ENCODE peak calls at places on chromosomes 16 and 17, in four cellular contexts. One of them, this sample, is unnamed.

GRCh38 chr17:72903522-72903921 is 189.0 kb downstream of the SLC39A11 start:
- DNase-seq in omental fat pad: no peak
- DNase-seq in uterus: no peak
- DNase-seq in astrocyte of the spinal cord: no peak
- DNase-seq in this sample: no peak

GRCh38 chr17:73952136-73952497 is 251.4 kb upstream of the RPL38 start:
- DNase-seq in omental fat pad: no peak
- DNase-seq in astrocyte of the spinal cord: no peak
- DNase-seq in uterus: no peak
- DNase-seq in this sample: no peak

GRCh38 chr17:61461967-61462733 is 9.9 kb downstream of the TBX4 start:
- DNase-seq in omental fat pad: no peak
- DNase-seq in uterus: no peak
- DNase-seq in astrocyte of the spinal cord: no peak
- DNase-seq in this sample: peak

GRCh38 chr16:67198238-67198734 is 645 bp upstream of the ELMO3 start:
- DNase-seq in uterus: no peak
- DNase-seq in omental fat pad: no peak
- DNase-seq in astrocyte of the spinal cord: peak
- DNase-seq in this sample: no peak

GRCh38 chr16:54048994-54049929 is 237.3 kb downstream of the IRX3 start:
- DNase-seq in astrocyte of the spinal cord: no peak
- DNase-seq in uterus: no peak
- DNase-seq in omental fat pad: no peak
- DNase-seq in this sample: no peak

GRCh38 chr17:54662978-54663876 is 237.4 kb upstream of the TOM1L1 start:
- DNase-seq in omental fat pad: no peak
- DNase-seq in astrocyte of the spinal cord: no peak
- DNase-seq in uterus: no peak
- DNase-seq in this sample: no peak

GRCh38 chr16:68219708-68220378 is 16.1 kb downstream of the ESRP2 start:
- DNase-seq in omental fat pad: no peak
- DNase-seq in uterus: no peak
- DNase-seq in astrocyte of the spinal cord: no peak
- DNase-seq in this sample: no peak

GRCh38 chr16:30116291-30117207 is 3.2 kb upstream of the GDPD3 start:
- DNase-seq in omental fat pad: no peak
- DNase-seq in uterus: no peak
- DNase-seq in astrocyte of the spinal cord: no peak
- DNase-seq in this sample: no peak

GRCh38 chr16:81600275-81600674 is 155.7 kb downstream of the CMIP start:
- DNase-seq in astrocyte of the spinal cord: peak
- DNase-seq in uterus: no peak
- DNase-seq in omental fat pad: no peak
- DNase-seq in this sample: peak

GRCh38 chr17:65529761-65530157 is 31.7 kb downstream of the AXIN2 start:
- DNase-seq in astrocyte of the spinal cord: no peak
- DNase-seq in uterus: no peak
- DNase-seq in omental fat pad: no peak
- DNase-seq in this sample: no peak

GRCh38 chr17:18933102-18934058 is 18.6 kb upstream of the SLC5A10 start:
- DNase-seq in uterus: no peak
- DNase-seq in astrocyte of the spinal cord: no peak
- DNase-seq in omental fat pad: no peak
- DNase-seq in this sample: no peak

GRCh38 chr16:84084570-84085270 is 32.0 kb downstream of the MBTPS1 start:
- DNase-seq in uterus: peak
- DNase-seq in astrocyte of the spinal cord: peak
- DNase-seq in omental fat pad: no peak
- DNase-seq in this sample: peak

GRCh38 chr17:43013296-43013695 is 6.7 kb downstream of the IFI35 start:
- DNase-seq in uterus: no peak
- DNase-seq in astrocyte of the spinal cord: no peak
- DNase-seq in omental fat pad: no peak
- DNase-seq in this sample: no peak

GRCh38 chr17:5618511-5618910 is 34.2 kb upstream of the NLRP1 start:
- DNase-seq in omental fat pad: no peak
- DNase-seq in astrocyte of the spinal cord: no peak
- DNase-seq in uterus: no peak
- DNase-seq in this sample: no peak

GRCh38 chr17:4840893-4841242 is 7.7 kb downstream of the MINK1 start:
- DNase-seq in astrocyte of the spinal cord: no peak
- DNase-seq in omental fat pad: no peak
- DNase-seq in uterus: no peak
- DNase-seq in this sample: no peak

GRCh38 chr16:51834131-51834530 is 683.1 kb upstream of the SALL1 start:
- DNase-seq in omental fat pad: no peak
- DNase-seq in astrocyte of the spinal cord: no peak
- DNase-seq in uterus: no peak
- DNase-seq in this sample: peak

GRCh38 chr17:14471052-14471451 is 170.2 kb downstream of the HS3ST3B1 start:
- DNase-seq in omental fat pad: no peak
- DNase-seq in astrocyte of the spinal cord: peak
- DNase-seq in uterus: no peak
- DNase-seq in this sample: peak

GRCh38 chr16:85125570-85126382 is 13.5 kb upstream of the CIBAR2 start:
- DNase-seq in astrocyte of the spinal cord: no peak
- DNase-seq in omental fat pad: no peak
- DNase-seq in uterus: no peak
- DNase-seq in this sample: no peak

GRCh38 chr16:84720180-84720579 is 20.4 kb downstream of the USP10 start:
- DNase-seq in uterus: no peak
- DNase-seq in astrocyte of the spinal cord: peak
- DNase-seq in omental fat pad: no peak
- DNase-seq in this sample: no peak

GRCh38 chr17:71980171-71980570 is 140.6 kb upstream of the SOX9 start:
- DNase-seq in uterus: no peak
- DNase-seq in astrocyte of the spinal cord: no peak
- DNase-seq in omental fat pad: no peak
- DNase-seq in this sample: no peak

GRCh38 chr17:77400445-77400870 is 259.7 kb downstream of the SEC14L1 start:
- DNase-seq in omental fat pad: no peak
- DNase-seq in uterus: no peak
- DNase-seq in astrocyte of the spinal cord: no peak
- DNase-seq in this sample: peak

GRCh38 chr17:8057691-8058114 is 18.8 kb downstream of the ALOX15B start:
- DNase-seq in astrocyte of the spinal cord: peak
- DNase-seq in omental fat pad: no peak
- DNase-seq in uterus: peak
- DNase-seq in this sample: peak

GRCh38 chr16:53147500-53148065 is 92.8 kb downstream of the CHD9 start:
- DNase-seq in uterus: no peak
- DNase-seq in astrocyte of the spinal cord: no peak
- DNase-seq in omental fat pad: no peak
- DNase-seq in this sample: no peak

GRCh38 chr17:76193616-76194015 is 46.7 kb downstream of the RNF157 start:
- DNase-seq in uterus: no peak
- DNase-seq in astrocyte of the spinal cord: no peak
- DNase-seq in omental fat pad: no peak
- DNase-seq in this sample: no peak

GRCh38 chr17:1972429-1973160 is 52.5 kb downstream of the RTN4RL1 start:
- DNase-seq in uterus: no peak
- DNase-seq in astrocyte of the spinal cord: no peak
- DNase-seq in omental fat pad: no peak
- DNase-seq in this sample: peak

GRCh38 chr16:70715113-70715711 is 29.4 kb upstream of the MTSS2 start:
- DNase-seq in omental fat pad: peak
- DNase-seq in astrocyte of the spinal cord: peak
- DNase-seq in uterus: peak
- DNase-seq in this sample: peak

GRCh38 chr17:42928714-42929496 is 28.3 kb downstream of the G6PC1 start:
- DNase-seq in astrocyte of the spinal cord: peak
- DNase-seq in uterus: peak
- DNase-seq in omental fat pad: no peak
- DNase-seq in this sample: peak

GRCh38 chr16:67082891-67083290 is 26.9 kb upstream of the PHAF1 start:
- DNase-seq in uterus: no peak
- DNase-seq in omental fat pad: no peak
- DNase-seq in astrocyte of the spinal cord: peak
- DNase-seq in this sample: no peak

GRCh38 chr17:57985675-57985974 is 2.4 kb downstream of the VEZF1 start:
- DNase-seq in astrocyte of the spinal cord: peak
- DNase-seq in uterus: no peak
- DNase-seq in omental fat pad: no peak
- DNase-seq in this sample: peak

GRCh38 chr16:9090101-9090959 is 1.1 kb upstream of the HAPSTR1 start:
- DNase-seq in omental fat pad: no peak
- DNase-seq in astrocyte of the spinal cord: no peak
- DNase-seq in uterus: peak
- DNase-seq in this sample: peak

GRCh38 chr16:81505011-81505660 is 60.5 kb downstream of the CMIP start:
- DNase-seq in astrocyte of the spinal cord: no peak
- DNase-seq in uterus: no peak
- DNase-seq in omental fat pad: no peak
- DNase-seq in this sample: no peak

GRCh38 chr17:32909787-32910369 is 18.1 kb upstream of the TMEM98 start:
- DNase-seq in astrocyte of the spinal cord: peak
- DNase-seq in uterus: peak
- DNase-seq in omental fat pad: peak
- DNase-seq in this sample: peak

GRCh38 chr16:16143038-16143763 is 80.1 kb downstream of the ABCC6 start:
- DNase-seq in astrocyte of the spinal cord: no peak
- DNase-seq in omental fat pad: no peak
- DNase-seq in uterus: no peak
- DNase-seq in this sample: no peak
- TF ChIP-seq CTCF in astrocyte of the spinal cord: peak
- TF ChIP-seq CTCF in omental fat pad: no peak
- TF ChIP-seq CTCF in uterus: no peak
- TF ChIP-seq CTCF in this sample: peak

DNA sequence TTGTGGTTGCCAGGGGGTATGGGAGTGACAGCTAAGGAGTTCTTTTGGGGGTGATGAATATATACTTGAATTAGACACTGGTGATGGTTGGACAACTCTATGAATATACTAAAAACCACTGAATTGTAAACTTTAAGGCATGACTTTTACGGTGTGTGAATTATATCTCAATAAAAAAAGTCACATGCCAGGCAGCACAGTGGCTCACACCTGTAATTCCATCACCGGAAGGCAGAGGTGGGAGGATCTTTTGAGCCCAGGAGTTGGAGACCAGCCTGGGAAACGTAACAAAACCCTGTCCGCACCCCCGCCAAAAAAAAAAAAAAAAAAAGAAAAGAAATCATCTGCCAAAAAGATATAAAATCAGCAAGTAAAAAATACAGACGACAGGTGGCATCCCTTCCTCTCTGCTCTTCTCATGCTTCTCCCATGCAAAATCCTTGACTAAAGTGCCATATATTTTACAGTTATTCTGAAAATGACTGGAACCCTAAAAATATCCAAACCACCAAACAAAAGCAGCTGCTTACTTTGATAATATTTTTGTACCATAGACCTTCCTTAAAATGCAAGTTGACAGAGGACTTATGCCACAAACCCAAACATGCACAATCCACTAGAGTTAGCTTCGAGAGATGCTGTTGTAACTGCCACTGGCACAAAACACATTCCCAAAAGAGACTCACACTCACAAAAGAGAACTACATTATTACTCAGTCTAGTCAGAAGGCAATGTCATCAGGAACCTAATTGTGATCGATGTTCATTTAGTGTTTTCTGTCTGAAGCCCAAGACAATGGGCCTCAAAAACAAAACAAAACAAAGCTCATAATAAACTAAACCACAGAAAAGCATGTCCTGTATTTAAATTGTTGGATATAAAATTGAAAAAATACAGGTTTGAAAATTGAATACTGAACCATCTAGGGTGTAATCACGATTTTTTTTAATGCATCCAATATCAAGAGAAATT is 2.5 kb downstream of the CRLF3 start:
- DNase-seq in omental fat pad: no peak
- DNase-seq in astrocyte of the spinal cord: no peak
- DNase-seq in uterus: no peak
- DNase-seq in this sample: no peak
- TF ChIP-seq CTCF in omental fat pad: no peak
- TF ChIP-seq CTCF in astrocyte of the spinal cord: no peak
- TF ChIP-seq CTCF in uterus: no peak
- TF ChIP-seq CTCF in this sample: no peak

GRCh38 chr17:80921159-80921558 is 70.5 kb upstream of the CHMP6 start:
- DNase-seq in uterus: peak
- DNase-seq in astrocyte of the spinal cord: no peak
- DNase-seq in omental fat pad: peak
- DNase-seq in this sample: no peak

GRCh38 chr17:80922580-80923160 is 69.0 kb upstream of the CHMP6 start:
- DNase-seq in uterus: no peak
- DNase-seq in omental fat pad: no peak
- DNase-seq in astrocyte of the spinal cord: no peak
- DNase-seq in this sample: no peak

GRCh38 chr17:80920406-80920805 is 71.2 kb upstream of the CHMP6 start:
- DNase-seq in uterus: peak
- DNase-seq in omental fat pad: peak
- DNase-seq in astrocyte of the spinal cord: peak
- DNase-seq in this sample: peak

GRCh38 chr17:80923211-80924110 is 68.2 kb upstream of the CHMP6 start:
- DNase-seq in omental fat pad: no peak
- DNase-seq in uterus: no peak
- DNase-seq in astrocyte of the spinal cord: no peak
- DNase-seq in this sample: no peak

GRCh38 chr17:80921741-80922579 is 69.7 kb upstream of the CHMP6 start:
- DNase-seq in omental fat pad: peak
- DNase-seq in astrocyte of the spinal cord: no peak
- DNase-seq in uterus: peak
- DNase-seq in this sample: no peak
- TF ChIP-seq CTCF in omental fat pad: no peak
- TF ChIP-seq CTCF in astrocyte of the spinal cord: no peak
- TF ChIP-seq CTCF in uterus: no peak
- TF ChIP-seq CTCF in this sample: no peak

DNA sequence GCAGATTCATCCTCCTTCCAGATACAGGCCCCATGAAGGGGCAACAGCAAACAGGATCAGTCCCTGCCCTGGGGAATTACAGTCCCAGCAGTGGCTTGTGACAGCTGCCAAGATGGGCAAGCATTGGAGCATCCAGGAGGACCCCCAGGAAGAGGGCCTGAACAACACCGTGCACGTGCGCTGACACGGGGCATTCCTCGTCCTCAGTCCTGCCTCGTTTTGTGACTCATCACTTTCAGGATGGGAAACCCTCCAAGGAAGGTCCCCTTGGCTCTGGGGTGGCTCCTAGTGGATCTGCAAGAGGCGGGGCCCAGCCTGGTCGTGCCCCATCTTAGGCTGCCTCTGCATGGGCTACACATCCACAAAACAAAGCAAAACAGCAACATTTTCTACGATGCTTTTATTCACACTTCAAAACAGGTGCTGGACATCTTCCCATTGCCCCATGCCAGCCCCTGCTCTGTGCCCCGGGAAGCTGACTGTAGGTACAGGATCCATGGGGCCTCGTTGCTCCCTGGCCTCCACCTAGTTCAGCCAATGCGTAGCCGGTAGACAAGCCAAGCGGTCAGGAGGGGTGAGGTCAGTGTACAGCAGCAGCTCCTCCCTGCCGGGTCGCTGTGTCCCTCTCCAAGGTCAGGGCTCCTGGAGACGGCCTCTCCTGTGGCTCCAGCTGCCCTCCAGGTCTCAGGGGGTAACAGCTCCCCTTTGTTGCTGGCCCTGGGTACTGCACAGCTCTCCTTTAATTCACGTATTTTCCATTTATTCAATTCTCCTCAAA is 32.3 kb downstream of the ACTG1 start:
- DNase-seq in omental fat pad: no peak
- DNase-seq in astrocyte of the spinal cord: peak
- DNase-seq in uterus: no peak
- DNase-seq in this sample: peak
- TF ChIP-seq CTCF in omental fat pad: no peak
- TF ChIP-seq CTCF in astrocyte of the spinal cord: peak
- TF ChIP-seq CTCF in uterus: no peak
- TF ChIP-seq CTCF in this sample: no peak

GRCh38 chr16:27973678-27974077 is 89.8 kb downstream of the GSG1L start:
- DNase-seq in omental fat pad: no peak
- DNase-seq in uterus: no peak
- DNase-seq in astrocyte of the spinal cord: no peak
- DNase-seq in this sample: no peak
- TF ChIP-seq CTCF in omental fat pad: no peak
- TF ChIP-seq CTCF in uterus: no peak
- TF ChIP-seq CTCF in astrocyte of the spinal cord: no peak
- TF ChIP-seq CTCF in this sample: no peak